ENCODE peak calls at places on chromosomes 12 and 14, in five cellular contexts. One of them, this sample, is unnamed.
A peak's percentile ranks its signal among the peaks of the same experiment; 100 is the strongest.

GRCh38 chr14:24172261-24172860 is 481 bp downstream of the REC8 start:
- DNase-seq in adrenal gland: no peak
- DNase-seq in thoracic aorta: no peak
- DNase-seq in CD4-positive, alpha-beta T cell: no peak
- DNase-seq in ovary: no peak
- DNase-seq in this sample: no peak

GRCh38 chr14:80275208-80275850 is 64.0 kb upstream of the DIO2 start:
- DNase-seq in adrenal gland: no peak
- DNase-seq in thoracic aorta: no peak
- DNase-seq in CD4-positive, alpha-beta T cell: no peak
- DNase-seq in ovary: no peak
- DNase-seq in this sample: peak; percentile 15

GRCh38 chr12:121326996-121327674 is 25.1 kb downstream of the ANAPC5 start:
- DNase-seq in adrenal gland: no peak
- DNase-seq in thoracic aorta: no peak
- DNase-seq in CD4-positive, alpha-beta T cell: no peak
- DNase-seq in ovary: no peak
- DNase-seq in this sample: no peak

GRCh38 chr12:116604151-116604550 is 45.0 kb downstream of the MAP1LC3B2 start:
- DNase-seq in adrenal gland: no peak
- DNase-seq in thoracic aorta: no peak
- DNase-seq in CD4-positive, alpha-beta T cell: no peak
- DNase-seq in ovary: peak; percentile 49
- DNase-seq in this sample: no peak

GRCh38 chr12:51846911-51847829 is 1.3 kb downstream of the FIGNL2 start:
- DNase-seq in adrenal gland: no peak
- DNase-seq in thoracic aorta: no peak
- DNase-seq in CD4-positive, alpha-beta T cell: peak; percentile 40
- DNase-seq in ovary: no peak
- DNase-seq in this sample: no peak

GRCh38 chr12:88308825-88309224 is 166.7 kb downstream of the TMTC3 start:
- DNase-seq in adrenal gland: no peak
- DNase-seq in thoracic aorta: no peak
- DNase-seq in CD4-positive, alpha-beta T cell: no peak
- DNase-seq in ovary: no peak
- DNase-seq in this sample: peak; percentile 77

GRCh38 chr14:68199465-68200145 is 380.0 kb downstream of the RAD51B start:
- DNase-seq in adrenal gland: no peak
- DNase-seq in thoracic aorta: no peak
- DNase-seq in CD4-positive, alpha-beta T cell: no peak
- DNase-seq in ovary: peak; percentile 51
- DNase-seq in this sample: no peak

GRCh38 chr14:98984719-98985041 is 287.3 kb downstream of the BCL11B start:
- DNase-seq in adrenal gland: no peak
- DNase-seq in thoracic aorta: no peak
- DNase-seq in CD4-positive, alpha-beta T cell: peak; percentile 62
- DNase-seq in ovary: no peak
- DNase-seq in this sample: no peak

GRCh38 chr12:54824402-54824801 is 29.9 kb upstream of the MUCL1 start:
- DNase-seq in adrenal gland: no peak
- DNase-seq in thoracic aorta: no peak
- DNase-seq in CD4-positive, alpha-beta T cell: no peak
- DNase-seq in ovary: no peak
- DNase-seq in this sample: no peak

DNA sequence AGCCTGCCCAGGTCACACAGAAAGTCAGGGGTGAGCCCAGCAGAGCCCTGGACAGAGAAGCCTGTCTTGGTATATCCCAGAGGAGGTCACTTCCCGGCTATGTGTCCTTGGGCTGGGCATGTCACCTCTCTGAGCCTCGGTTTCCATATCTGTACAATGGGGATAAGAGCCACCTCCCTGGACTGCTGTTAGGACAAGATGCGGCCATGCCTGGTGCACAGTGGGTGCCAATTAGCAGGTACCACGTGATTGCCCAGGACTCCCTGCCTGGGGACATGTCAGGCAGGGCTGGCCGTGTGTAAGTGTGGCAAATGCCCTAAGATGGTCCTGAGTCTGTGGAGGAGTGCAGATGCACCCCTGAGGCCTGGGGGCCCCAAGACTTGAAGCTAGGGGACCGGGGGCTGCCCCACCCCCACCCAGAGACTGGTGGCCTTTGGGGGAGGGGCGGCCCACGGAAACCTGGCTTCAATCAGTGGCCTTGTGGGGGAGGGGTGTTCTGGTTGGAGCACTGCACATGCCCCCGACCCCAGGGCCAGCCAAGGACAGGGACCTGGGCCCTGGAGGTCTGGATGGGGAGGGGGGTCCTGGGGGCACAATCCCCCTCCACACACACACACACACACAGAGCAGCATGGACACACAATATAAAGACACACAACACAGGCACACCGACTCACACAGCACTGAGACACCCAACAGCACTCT is 878 bp downstream of the TMEM119 start:
- DNase-seq in adrenal gland: no peak
- DNase-seq in thoracic aorta: no peak
- DNase-seq in CD4-positive, alpha-beta T cell: no peak
- DNase-seq in ovary: no peak
- DNase-seq in this sample: no peak
- H3K27ac ChIP-seq in adrenal gland: no peak overlapping the region
- H3K27ac ChIP-seq in thoracic aorta: no peak overlapping the region
- H3K27ac ChIP-seq in CD4-positive, alpha-beta T cell: no peak overlapping the region
- H3K27ac ChIP-seq in ovary: no peak overlapping the region
- H3K27ac ChIP-seq in this sample: no peak overlapping the region

GRCh38 chr12:79901506-79901905 is 33.4 kb downstream of the PPP1R12A start:
- DNase-seq in adrenal gland: no peak
- DNase-seq in thoracic aorta: no peak
- DNase-seq in CD4-positive, alpha-beta T cell: no peak
- DNase-seq in ovary: no peak
- DNase-seq in this sample: no peak
- TF ChIP-seq CTCF in adrenal gland: no peak
- TF ChIP-seq CTCF in thoracic aorta: no peak
- TF ChIP-seq CTCF in CD4-positive, alpha-beta T cell: no peak
- TF ChIP-seq CTCF in ovary: no peak
- TF ChIP-seq CTCF in this sample: no peak

GRCh38 chr12:63846249-63846967 is 1.9 kb downstream of the SRGAP1 start:
- DNase-seq in adrenal gland: no peak
- DNase-seq in thoracic aorta: no peak
- DNase-seq in CD4-positive, alpha-beta T cell: no peak
- DNase-seq in ovary: no peak
- DNase-seq in this sample: no peak

GRCh38 chr12:63841611-63842010 is 2.9 kb upstream of the SRGAP1 start:
- DNase-seq in adrenal gland: no peak
- DNase-seq in thoracic aorta: no peak
- DNase-seq in CD4-positive, alpha-beta T cell: no peak
- DNase-seq in ovary: no peak
- DNase-seq in this sample: no peak

GRCh38 chr12:63845726-63846125 is 1.2 kb downstream of the SRGAP1 start:
- DNase-seq in adrenal gland: no peak
- DNase-seq in thoracic aorta: no peak
- DNase-seq in CD4-positive, alpha-beta T cell: no peak
- DNase-seq in ovary: no peak
- DNase-seq in this sample: peak; percentile 72

GRCh38 chr12:63844391-63845341 is at the start of gene SRGAP1:
- DNase-seq in adrenal gland: peak; percentile 77
- DNase-seq in thoracic aorta: peak; percentile 29
- DNase-seq in CD4-positive, alpha-beta T cell: no peak
- DNase-seq in ovary: peak; percentile 79
- DNase-seq in this sample: peak; percentile 61

GRCh38 chr12:63843613-63844390 is 698 bp upstream of the SRGAP1 start:
- DNase-seq in adrenal gland: peak; percentile 94
- DNase-seq in thoracic aorta: peak; percentile 51
- DNase-seq in CD4-positive, alpha-beta T cell: peak; percentile 65
- DNase-seq in ovary: peak; percentile 93
- DNase-seq in this sample: peak; percentile 59
- H3K27ac ChIP-seq in adrenal gland: peak overlapping the region; percentile 96
- H3K27ac ChIP-seq in thoracic aorta: peak overlapping the region; percentile 91
- H3K27ac ChIP-seq in CD4-positive, alpha-beta T cell: no peak overlapping the region
- H3K27ac ChIP-seq in ovary: peak overlapping the region; percentile 90
- H3K27ac ChIP-seq in this sample: peak overlapping the region; percentile 24

GRCh38 chr14:76472199-76472723 is 96.3 kb downstream of the ESRRB start:
- DNase-seq in adrenal gland: no peak
- DNase-seq in thoracic aorta: no peak
- DNase-seq in CD4-positive, alpha-beta T cell: no peak
- DNase-seq in ovary: no peak
- DNase-seq in this sample: no peak

GRCh38 chr14:76467843-76468242 is 91.9 kb downstream of the ESRRB start:
- DNase-seq in adrenal gland: no peak
- DNase-seq in thoracic aorta: no peak
- DNase-seq in CD4-positive, alpha-beta T cell: no peak
- DNase-seq in ovary: no peak
- DNase-seq in this sample: no peak

DNA sequence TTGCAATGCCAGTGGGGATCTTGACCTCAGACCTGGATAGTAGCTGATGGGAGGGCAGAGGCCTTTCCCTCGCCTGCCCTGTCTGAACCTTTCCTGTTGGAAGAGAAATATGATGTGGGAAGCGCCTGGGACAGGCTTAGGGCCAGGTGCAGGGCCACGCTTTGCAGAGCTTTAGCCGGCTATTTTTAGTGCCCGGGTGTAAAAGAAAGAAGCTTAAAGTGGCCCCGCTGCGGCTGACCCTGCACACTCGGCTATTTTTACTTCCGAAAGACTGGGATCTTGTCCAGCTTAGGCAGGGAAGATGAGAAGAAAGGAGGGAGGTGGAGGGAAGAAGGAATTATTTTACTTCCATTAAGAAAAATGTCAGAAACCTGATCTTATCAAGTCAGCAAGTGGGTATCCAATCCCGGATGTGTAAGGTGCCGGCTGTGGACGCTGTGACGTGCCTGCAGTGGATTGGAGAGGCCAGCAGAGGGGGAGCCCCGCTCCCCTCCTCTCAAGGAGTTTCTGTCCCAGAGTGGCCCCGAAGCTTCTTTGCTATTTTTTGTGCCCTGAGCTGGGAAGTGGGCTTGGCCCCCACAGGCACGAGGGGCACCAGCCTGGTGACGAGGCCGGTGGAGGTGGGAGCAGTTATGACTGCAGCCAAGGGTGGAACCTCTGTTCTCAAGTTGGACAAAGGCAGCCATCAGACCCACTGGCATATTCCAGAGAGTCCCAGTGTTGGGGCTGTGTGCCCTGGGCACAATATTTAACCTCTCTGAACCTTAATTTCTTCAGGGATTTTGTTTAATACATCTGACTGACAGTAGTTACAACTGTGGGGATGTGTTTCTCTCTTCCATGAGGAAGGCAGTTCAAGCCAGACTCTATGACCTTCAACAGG is 97.7 kb downstream of the ESRRB start:
- DNase-seq in adrenal gland: peak; percentile 53
- DNase-seq in thoracic aorta: no peak
- DNase-seq in CD4-positive, alpha-beta T cell: no peak
- DNase-seq in ovary: no peak
- DNase-seq in this sample: no peak
- TF ChIP-seq CTCF in adrenal gland: peak; percentile 15
- TF ChIP-seq CTCF in thoracic aorta: no peak
- TF ChIP-seq CTCF in CD4-positive, alpha-beta T cell: no peak
- TF ChIP-seq CTCF in ovary: no peak
- TF ChIP-seq CTCF in this sample: peak; percentile 47

GRCh38 chr14:31261523-31261858 is 53.9 kb upstream of the HECTD1 start:
- DNase-seq in adrenal gland: no peak
- DNase-seq in thoracic aorta: no peak
- DNase-seq in CD4-positive, alpha-beta T cell: no peak
- DNase-seq in ovary: no peak
- DNase-seq in this sample: no peak
- H3K27ac ChIP-seq in adrenal gland: no peak overlapping the region
- H3K27ac ChIP-seq in thoracic aorta: no peak overlapping the region
- H3K27ac ChIP-seq in CD4-positive, alpha-beta T cell: no peak overlapping the region
- H3K27ac ChIP-seq in ovary: no peak overlapping the region
- H3K27ac ChIP-seq in this sample: no peak overlapping the region

GRCh38 chr14:54555651-54556050 is 11.3 kb upstream of the SAMD4A start:
- DNase-seq in adrenal gland: no peak
- DNase-seq in thoracic aorta: no peak
- DNase-seq in CD4-positive, alpha-beta T cell: no peak
- DNase-seq in ovary: no peak
- DNase-seq in this sample: no peak
- TF ChIP-seq CTCF in adrenal gland: no peak
- TF ChIP-seq CTCF in thoracic aorta: no peak
- TF ChIP-seq CTCF in CD4-positive, alpha-beta T cell: no peak
- TF ChIP-seq CTCF in ovary: no peak
- TF ChIP-seq CTCF in this sample: peak; percentile 53

GRCh38 chr14:73242274-73242960 is 5.1 kb downstream of the PAPLN start:
- DNase-seq in adrenal gland: no peak
- DNase-seq in thoracic aorta: no peak
- DNase-seq in CD4-positive, alpha-beta T cell: no peak
- DNase-seq in ovary: no peak
- DNase-seq in this sample: no peak
- H3K27ac ChIP-seq in adrenal gland: no peak overlapping the region
- H3K27ac ChIP-seq in thoracic aorta: no peak overlapping the region
- H3K27ac ChIP-seq in CD4-positive, alpha-beta T cell: no peak overlapping the region
- H3K27ac ChIP-seq in ovary: peak overlapping the region; percentile 68
- H3K27ac ChIP-seq in this sample: no peak overlapping the region

This sample was measured in foreskin keratinocyte.